ENCODE peak calls at places on chromosomes 1 and 21, in ten cellular contexts. L is stomach, A is thoracic aorta, V is RWPE2, M is psoas muscle, B is IMR-90, N is fibroblast of lung, X is heart right ventricle, S is BJ, T is bronchial epithelial cell. E is an unnamed sample.

GRCh38 chr21:30072496-30072895 is 94.1 kb downstream of the CLDN17 start:
- DNase-seq in B (no peak), X (peak), N (peak), A (no peak), L (peak), T (peak), S (no peak), M (no peak), V (no peak), E (peak)

GRCh38 chr1:151005729-151006330 is 872 bp downstream of the MINDY1 start:
- DNase-seq in A (no peak), L (no peak), T (no peak), S (no peak), X (no peak), V (no peak), N (no peak), B (no peak), M (no peak), E (no peak)

GRCh38 chr1:12600880-12601633 is 17.0 kb downstream of the DHRS3 start:
- DNase-seq in B (no peak), A (no peak), X (no peak), T (peak), S (no peak), N (no peak), M (no peak), V (no peak), L (peak), E (peak)

GRCh38 chr1:179366093-179366800 is 476 bp downstream of the AXDND1 start:
- DNase-seq in X (no peak), T (no peak), S (no peak), N (peak), V (no peak), A (no peak), B (peak), L (no peak), M (no peak), E (no peak)

GRCh38 chr1:3599286-3599811 is 12.0 kb downstream of the MEGF6 start:
- DNase-seq in B (no peak), V (no peak), L (no peak), A (no peak), M (no peak), S (no peak), T (no peak), X (no peak), N (no peak), E (peak)

GRCh38 chr1:197399691-197400521 is 131.9 kb downstream of the CRB1 start:
- DNase-seq in A (no peak), V (no peak), S (no peak), T (peak), B (peak), N (peak), L (no peak), X (no peak), M (no peak), E (peak)

GRCh38 chr1:85596531-85596930 is 16.0 kb downstream of the CCN1 start:
- DNase-seq in S (no peak), V (no peak), X (no peak), N (no peak), T (no peak), A (no peak), M (no peak), B (no peak), L (no peak), E (no peak)

GRCh38 chr1:20389551-20389950 is 96.5 kb downstream of the CAMK2N1 start:
- DNase-seq in M (no peak), T (no peak), V (no peak), A (no peak), X (no peak), B (no peak), L (no peak), S (no peak), N (no peak), E (no peak)

GRCh38 chr1:201216395-201217085 is 25.9 kb downstream of the IGFN1 start:
- DNase-seq in B (no peak), L (no peak), N (no peak), V (no peak), X (no peak), A (no peak), T (no peak), M (no peak), S (no peak), E (no peak)

GRCh38 chr1:14826172-14826636 is 227.7 kb downstream of the KAZN start:
- DNase-seq in X (no peak), T (no peak), V (no peak), L (no peak), A (no peak), B (peak), N (peak), M (no peak), S (peak), E (peak)

GRCh38 chr1:214418380-214418779 is 133.0 kb downstream of the PTPN14 start:
- DNase-seq in L (no peak), S (no peak), A (no peak), V (no peak), X (no peak), T (no peak), M (no peak), B (no peak), N (no peak), E (no peak)

GRCh38 chr1:200949626-200950025 is 54.9 kb downstream of the INAVA start:
- DNase-seq in L (no peak), M (no peak), B (no peak), A (no peak), X (no peak), V (no peak), N (no peak), S (no peak), T (no peak), E (no peak)

GRCh38 chr1:52913014-52913413 is 8.5 kb downstream of the ECHDC2 start:
- DNase-seq in M (no peak), N (no peak), L (no peak), A (no peak), X (no peak), T (no peak), B (no peak), S (no peak), V (no peak), E (no peak)

GRCh38 chr1:912740-913301 is 10.9 kb upstream of the SAMD11 start:
- DNase-seq in B (no peak), N (peak), M (peak), S (no peak), V (peak), X (no peak), A (no peak), L (no peak), T (no peak), E (peak)

GRCh38 chr1:150995896-150996295 is 10.8 kb downstream of the MINDY1 start:
- DNase-seq in A (no peak), L (peak), M (no peak), V (no peak), B (no peak), N (no peak), T (no peak), S (no peak), X (no peak), E (no peak)

GRCh38 chr1:8418301-8418700 is 100.4 kb downstream of the SLC45A1 start:
- DNase-seq in S (no peak), B (no peak), T (no peak), V (no peak), M (no peak), N (no peak), A (no peak), X (no peak), L (no peak), E (no peak)

GRCh38 chr1:99005142-99005491 is 456 bp upstream of the PLPPR5 start:
- DNase-seq in V (no peak), A (no peak), L (no peak), X (no peak), T (no peak), S (no peak), M (no peak), N (peak), B (no peak), E (no peak)

GRCh38 chr1:110565565-110565964 is 40.6 kb downstream of the KCNA2 start:
- DNase-seq in M (no peak), S (no peak), X (no peak), B (no peak), T (no peak), V (no peak), N (no peak), L (no peak), A (no peak), E (no peak)

GRCh38 chr1:178143730-178144343 is 49.9 kb downstream of the RASAL2 start:
- DNase-seq in B (peak), T (peak), L (no peak), S (no peak), V (no peak), M (no peak), X (no peak), A (no peak), N (peak), E (peak)

GRCh38 chr1:85862456-85862855 is 154.2 kb upstream of the ZNHIT6 start:
- DNase-seq in M (no peak), N (peak), X (no peak), V (no peak), L (no peak), S (no peak), T (no peak), A (no peak), B (peak), E (peak)

GRCh38 chr21:40231979-40232378 is 364.7 kb downstream of the PCP4 start:
- DNase-seq in N (no peak), X (no peak), A (no peak), M (no peak), V (no peak), L (no peak), T (no peak), B (no peak), S (no peak), E (no peak)

GRCh38 chr1:204348722-204349121 is 11.0 kb downstream of the PLEKHA6 start:
- DNase-seq in A (no peak), S (peak), B (peak), X (peak), N (peak), M (peak), T (no peak), V (no peak), L (peak), E (peak)

GRCh38 chr1:74504125-74505065 is 8.0 kb downstream of the LRRC53 start:
- DNase-seq in M (no peak), T (peak), N (peak), A (no peak), V (no peak), S (no peak), X (peak), L (no peak), B (peak), E (peak)

GRCh38 chr1:201636065-201636464 is 97.1 kb downstream of the NAV1 start:
- DNase-seq in S (no peak), A (no peak), N (no peak), X (no peak), V (no peak), L (no peak), B (no peak), M (no peak), T (no peak), E (no peak)

GRCh38 chr1:37691497-37692077 is 729 bp upstream of the CDCA8 start:
- DNase-seq in X (peak), M (peak), A (no peak), T (peak), S (no peak), L (peak), B (peak), V (no peak), N (peak), E (peak)

GRCh38 chr1:12442217-12442616 is 175.8 kb downstream of the DHRS3 start:
- DNase-seq in T (no peak), M (no peak), N (no peak), V (no peak), L (no peak), A (no peak), B (no peak), S (no peak), X (no peak), E (no peak)

GRCh38 chr1:6168947-6169586 is 11.1 kb downstream of the CHD5 start:
- DNase-seq in S (no peak), X (no peak), V (no peak), M (no peak), B (no peak), T (no peak), N (no peak), A (no peak), L (no peak), E (no peak)

GRCh38 chr1:231192620-231193163 is 30.8 kb downstream of the TRIM67 start:
- DNase-seq in T (no peak), M (no peak), V (no peak), B (no peak), S (no peak), L (peak), N (peak), A (no peak), X (peak), E (no peak)

GRCh38 chr1:226364129-226364899 is 43.6 kb downstream of the PARP1 start:
- DNase-seq in L (no peak), N (peak), M (peak), V (no peak), B (peak), T (no peak), X (peak), A (no peak), S (no peak), E (peak)

GRCh38 chr1:91012196-91012595 is 9.6 kb downstream of the ZNF644 start:
- DNase-seq in S (no peak), T (no peak), B (no peak), M (no peak), V (no peak), A (no peak), L (no peak), N (no peak), X (no peak), E (no peak)

GRCh38 chr1:21897844-21898243 is 39.3 kb downstream of the HSPG2 start:
- DNase-seq in T (no peak), L (no peak), M (no peak), B (no peak), X (no peak), S (no peak), V (no peak), A (no peak), N (no peak), E (no peak)

GRCh38 chr1:217089239-217090014 is 366.2 kb upstream of the ESRRG start:
- DNase-seq in B (peak), V (no peak), M (peak), T (peak), N (peak), A (no peak), S (no peak), X (peak), L (no peak), E (peak)

GRCh38 chr1:154951901-154952657 is 3.8 kb downstream of the PBXIP1 start:
- DNase-seq in N (no peak), L (no peak), T (no peak), S (no peak), X (no peak), V (no peak), A (no peak), B (no peak), M (no peak), E (no peak)

GRCh38 chr1:9874959-9875635 is 35.0 kb downstream of the CTNNBIP1 start:
- DNase-seq in N (peak), S (no peak), B (peak), V (no peak), X (peak), A (no peak), L (peak), T (peak), M (peak), E (peak)
- H3K4me3 ChIP-seq in N (peak), S (no peak), B (no peak), V (no peak), X (no peak), A (peak), L (peak), T (no peak), M (peak), E (no peak)

GRCh38 chr1:32957017-32957416 is 7.6 kb downstream of the RNF19B start:
- DNase-seq in L (no peak), N (no peak), X (no peak), T (no peak), A (no peak), M (no peak), B (no peak), S (no peak), V (no peak), E (no peak)

GRCh38 chr1:32949519-32949918 is 15.1 kb downstream of the RNF19B start:
- DNase-seq in N (no peak), B (no peak), X (no peak), T (no peak), S (no peak), A (no peak), V (no peak), M (no peak), L (peak), E (no peak)

GRCh38 chr1:32954183-32954582 is 10.4 kb downstream of the RNF19B start:
- DNase-seq in N (peak), T (peak), A (no peak), X (no peak), B (no peak), S (no peak), L (no peak), M (no peak), V (peak), E (peak)

GRCh38 chr1:32948905-32949304 is 15.7 kb downstream of the RNF19B start:
- DNase-seq in X (no peak), M (no peak), S (no peak), L (no peak), A (no peak), V (no peak), T (no peak), B (no peak), N (no peak), E (no peak)

DNA sequence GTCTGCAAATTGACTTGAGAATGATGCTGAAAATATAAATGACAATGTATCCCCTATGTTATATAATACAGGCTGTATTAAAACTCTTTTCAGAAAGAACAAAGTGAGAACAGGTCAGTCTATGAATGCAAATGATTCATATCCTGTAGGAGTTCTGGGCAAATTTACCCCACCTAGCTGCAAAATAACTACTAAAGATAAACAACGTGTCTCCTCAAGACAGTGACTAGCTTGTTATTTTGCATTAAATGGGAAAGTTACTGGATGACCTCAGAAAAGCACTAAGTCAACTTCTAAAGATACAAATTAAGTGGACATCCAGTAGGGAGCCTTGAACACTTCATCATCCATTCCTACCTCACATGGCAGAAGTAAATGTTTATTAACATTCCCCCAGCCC is 11.1 kb downstream of the RNF19B start:
- DNase-seq in B (peak), V (no peak), T (peak), S (peak), X (no peak), A (no peak), N (peak), M (no peak), L (no peak), E (no peak)
- TF ChIP-seq CTCF in B (no peak), V (peak), T (peak), S (no peak), X (no peak), A (no peak), N (no peak), M (no peak), L (no peak), E (no peak)

GRCh38 chr1:145887631-145888030 is 2.0 kb upstream of the ANKRD35 start:
- DNase-seq in X (no peak), M (no peak), B (no peak), S (no peak), T (no peak), L (no peak), N (no peak), V (no peak), A (no peak), E (no peak)

GRCh38 chr1:145886811-145887210 is 1.1 kb upstream of the ANKRD35 start:
- DNase-seq in S (no peak), A (no peak), N (no peak), M (no peak), L (no peak), X (peak), V (no peak), T (no peak), B (no peak), E (no peak)

GRCh38 chr1:145885738-145886287 is at the start of gene ANKRD35:
- DNase-seq in X (peak), L (peak), S (no peak), V (peak), M (peak), A (peak), T (peak), N (peak), B (peak), E (peak)

GRCh38 chr1:145886390-145886789 is 724 bp upstream of the ANKRD35 start:
- DNase-seq in A (no peak), T (no peak), S (no peak), M (no peak), X (no peak), V (no peak), B (no peak), N (no peak), L (no peak), E (no peak)

GRCh38 chr1:145884675-145885074 is 991 bp downstream of the ANKRD35 start:
- DNase-seq in X (no peak), L (no peak), V (no peak), A (no peak), S (no peak), N (peak), B (peak), M (no peak), T (peak), E (peak)
- H3K4me3 ChIP-seq in X (no peak), L (no peak), V (no peak), A (no peak), S (no peak), N (no peak), B (no peak), M (no peak), T (peak), E (no peak)

DNA sequence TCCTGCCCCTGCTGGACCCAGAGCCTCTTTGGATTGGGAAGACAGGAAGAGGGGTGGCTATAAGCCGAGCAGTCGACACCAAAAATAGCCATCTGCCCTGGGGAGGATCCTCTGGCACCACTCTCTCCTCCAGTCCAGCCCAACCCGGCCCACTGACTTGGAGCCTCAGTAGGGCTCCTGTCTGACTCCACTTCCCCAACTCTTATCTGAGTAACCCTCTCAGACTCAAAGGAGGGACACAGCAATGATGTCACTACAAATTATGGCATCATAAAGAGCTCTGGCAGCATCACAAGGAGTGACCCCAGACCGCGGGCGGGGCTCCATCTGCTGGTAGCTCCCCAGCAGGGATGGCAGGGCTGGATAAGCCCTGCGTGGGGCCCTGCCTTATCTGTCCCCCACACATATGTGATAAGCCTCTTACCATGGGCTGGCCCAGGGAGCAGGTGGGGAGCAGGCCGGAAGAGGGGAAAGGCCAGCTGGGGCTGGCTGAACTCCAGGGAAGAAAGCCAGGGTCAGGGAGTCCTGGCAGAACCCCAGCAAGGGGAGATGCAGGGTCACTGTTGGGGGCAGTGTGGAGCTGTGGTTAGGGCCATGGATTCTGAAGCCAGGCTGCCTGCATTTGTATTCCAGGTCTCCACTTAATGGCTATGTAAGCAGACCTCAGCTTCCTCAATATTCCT is 4.6 kb upstream of the SLC6A9 start:
- DNase-seq in B (no peak), M (peak), T (no peak), X (peak), N (peak), A (no peak), S (no peak), L (no peak), V (no peak), E (no peak)
- TF ChIP-seq CTCF in B (no peak), M (no peak), T (peak), X (no peak), N (peak), A (no peak), S (no peak), L (no peak), V (no peak), E (no peak)

GRCh38 chr21:34881894-34882371 is 167.2 kb downstream of the RUNX1 start:
- DNase-seq in M (no peak), L (no peak), B (peak), A (no peak), N (peak), T (peak), V (no peak), X (no peak), S (peak), E (peak)

GRCh38 chr21:34878940-34879339 is 170.2 kb downstream of the RUNX1 start:
- DNase-seq in V (no peak), S (no peak), A (no peak), B (no peak), N (no peak), M (no peak), L (no peak), X (no peak), T (peak), E (no peak)

GRCh38 chr21:34878501-34878900 is 170.6 kb downstream of the RUNX1 start:
- DNase-seq in L (peak), X (no peak), N (peak), A (no peak), S (no peak), T (peak), M (no peak), B (no peak), V (no peak), E (peak)

GRCh38 chr21:34881421-34881820 is 167.7 kb downstream of the RUNX1 start:
- DNase-seq in T (peak), X (no peak), N (peak), A (no peak), V (no peak), S (no peak), B (peak), M (no peak), L (no peak), E (no peak)

GRCh38 chr21:34880401-34880800 is 168.7 kb downstream of the RUNX1 start:
- DNase-seq in L (no peak), N (no peak), B (no peak), X (no peak), T (no peak), V (no peak), A (no peak), S (no peak), M (no peak), E (no peak)
- H3K4me3 ChIP-seq in L (no peak), N (peak), B (no peak), X (peak), T (no peak), V (no peak), A (no peak), S (peak), M (no peak), E (peak)

GRCh38 chr1:36217667-36218066 is 6.6 kb upstream of the THRAP3 start:
- DNase-seq in S (no peak), N (peak), M (no peak), A (no peak), X (no peak), V (no peak), B (peak), T (peak), L (no peak), E (peak)
- TF ChIP-seq CTCF in S (peak), N (peak), M (peak), A (no peak), X (peak), V (peak), B (peak), T (peak), L (no peak), E (peak)

GRCh38 chr21:45076245-45076661 is 1.9 kb downstream of the ADARB1 start:
- DNase-seq in M (no peak), S (no peak), A (no peak), L (peak), X (no peak), N (no peak), B (peak), V (no peak), T (no peak), E (no peak)
- H3K4me3 ChIP-seq in M (peak), S (no peak), A (peak), L (peak), X (peak), N (peak), B (peak), V (peak), T (no peak), E (no peak)

E was measured in foreskin fibroblast.